ENCODE peak calls at places on chromosomes 4 and X, in ten cellular contexts. R is SHP77 treated with DMSO at 0.1 percent for 48 hours; T is naive B cell; P is stimulated activated naive B cell treated with anti-CD40 and anti-IgM and Interleukin-4, amounts not matched to agents 10 μg/mL and 1 μg/mL and 100 μg/mL, for 72 hours; F is NCI-H2029 treated with DMSO at 0.1 percent for 48 hours; B is stimulated activated CD4-positive, alpha-beta T cell treated with anti-CD3 and anti-CD28 coated beads, Interleukin-4, amount 100 ng/mL, for 24 hours; N is effector CD8-positive, alpha-beta T cell; J is activated naive CD8-positive, alpha-beta T cell treated with anti-CD3 and anti-CD28 coated beads for 36 hours; E is NCI-H1105 treated with DMSO at 0.1 percent for 48 hours; V is AG08396. S is an unnamed sample.

GRCh38 chr4:71866212-71866885 is 82.5 kb upstream of the GC start:
- DNase-seq in P (no peak), R (no peak), T (no peak), J (no peak), N (no peak), V (no peak), E (no peak), F (no peak), B (no peak), S (no peak)

GRCh38 chrX:101659601-101660063 is at the start of gene ARMCX2:
- DNase-seq in J (peak; percentile 26), V (peak; percentile 66), T (peak; percentile 6), B (no peak), R (peak; percentile 1), F (no peak), N (peak; percentile 0), P (peak; percentile 20), E (peak; percentile 76), S (no peak)

GRCh38 chr4:110335399-110335798 is 137.0 kb upstream of the ELOVL6 start:
- DNase-seq in P (no peak), R (no peak), F (no peak), J (no peak), T (no peak), B (no peak), N (no peak), E (no peak), V (no peak), S (no peak)

GRCh38 chr4:94463771-94464170 is 12.0 kb downstream of the PDLIM5 start:
- DNase-seq in E (no peak), F (no peak), N (no peak), R (no peak), P (no peak), T (no peak), J (no peak), B (no peak), V (no peak), S (no peak)

GRCh38 chrX:40154229-40154852 is 56.6 kb upstream of the BCOR start:
- DNase-seq in P (no peak), T (no peak), F (peak; percentile 15), R (peak; percentile 14), E (no peak), J (no peak), N (no peak), V (peak; percentile 63), B (no peak), S (no peak)

GRCh38 chr4:127781303-127782024 is 658 bp upstream of the HSPA4L start:
- DNase-seq in F (no peak), V (peak; percentile 71), B (no peak), T (peak; percentile 15), E (no peak), R (no peak), P (no peak), J (peak; percentile 48), N (no peak), S (no peak)

GRCh38 chr4:92104506-92104905 is 199.3 kb upstream of the GRID2 start:
- DNase-seq in B (no peak), F (no peak), N (no peak), E (no peak), T (no peak), P (no peak), V (no peak), J (no peak), R (no peak), S (no peak)

GRCh38 chr4:6421397-6421796 is 51.0 kb downstream of the PPP2R2C start:
- DNase-seq in P (no peak), R (no peak), N (no peak), E (no peak), T (no peak), F (no peak), V (no peak), B (no peak), J (no peak), S (no peak)

GRCh38 chr4:147733614-147734344 is 1.9 kb downstream of the ARHGAP10 start:
- DNase-seq in F (no peak), T (no peak), R (no peak), B (no peak), J (no peak), E (no peak), N (no peak), P (no peak), V (no peak), S (no peak)

S was measured in GM12864.